ENCODE peak calls at places on chromosomes 2 and 18, in six cellular contexts. One of them, this sample, is unnamed.

GRCh38 chr2:18896106-18896505 is 306.7 kb upstream of the NT5C1B start:
- DNase-seq in H9: no peak
- DNase-seq in neuronal stem cell: no peak
- DNase-seq in IMR-90: peak; percentile 50
- DNase-seq in mesenchymal stem cell: no peak
- DNase-seq in H1: no peak
- DNase-seq in this sample: peak; percentile 25

GRCh38 chr2:224101820-224102630 is 62.9 kb upstream of the SERPINE2 start:
- DNase-seq in H9: no peak
- DNase-seq in neuronal stem cell: no peak
- DNase-seq in IMR-90: peak; percentile 98
- DNase-seq in mesenchymal stem cell: peak; percentile 94
- DNase-seq in H1: no peak
- DNase-seq in this sample: peak; percentile 97

GRCh38 chr2:212959469-212960117 is 191.8 kb downstream of the IKZF2 start:
- DNase-seq in H9: no peak
- DNase-seq in neuronal stem cell: no peak
- DNase-seq in IMR-90: no peak
- DNase-seq in mesenchymal stem cell: no peak
- DNase-seq in H1: no peak
- DNase-seq in this sample: peak; percentile 95

GRCh38 chr2:151363709-151364108 is 6.3 kb downstream of the TNFAIP6 start:
- DNase-seq in H9: no peak
- DNase-seq in neuronal stem cell: no peak
- DNase-seq in IMR-90: no peak
- DNase-seq in mesenchymal stem cell: no peak
- DNase-seq in H1: no peak
- DNase-seq in this sample: peak; percentile 38

GRCh38 chr18:63365909-63366269 is 1.1 kb downstream of the KDSR start:
- DNase-seq in H9: no peak
- DNase-seq in neuronal stem cell: peak; percentile 1
- DNase-seq in IMR-90: peak; percentile 6
- DNase-seq in mesenchymal stem cell: no peak
- DNase-seq in H1: no peak
- DNase-seq in this sample: no peak

GRCh38 chr2:207892676-207893402 is 123.1 kb upstream of the FZD5 start:
- DNase-seq in H9: no peak
- DNase-seq in neuronal stem cell: no peak
- DNase-seq in IMR-90: no peak
- DNase-seq in mesenchymal stem cell: no peak
- DNase-seq in H1: no peak
- DNase-seq in this sample: no peak

GRCh38 chr18:54843302-54843701 is 15.0 kb downstream of the RAB27B start:
- DNase-seq in H9: no peak
- DNase-seq in neuronal stem cell: no peak
- DNase-seq in IMR-90: peak; percentile 31
- DNase-seq in mesenchymal stem cell: peak; percentile 89
- DNase-seq in H1: no peak
- DNase-seq in this sample: no peak

GRCh38 chr18:28407681-28408080 is 230.8 kb upstream of the CDH2 start:
- DNase-seq in H9: no peak
- DNase-seq in neuronal stem cell: no peak
- DNase-seq in IMR-90: no peak
- DNase-seq in mesenchymal stem cell: no peak
- DNase-seq in H1: no peak
- DNase-seq in this sample: no peak

GRCh38 chr2:230714122-230714453 is 1.4 kb downstream of the CAB39 start:
- DNase-seq in H9: no peak
- DNase-seq in neuronal stem cell: peak; percentile 9
- DNase-seq in IMR-90: peak; percentile 84
- DNase-seq in mesenchymal stem cell: peak; percentile 89
- DNase-seq in H1: no peak
- DNase-seq in this sample: peak; percentile 76

GRCh38 chr2:241573741-241574140 is 15.2 kb downstream of the BOK start:
- DNase-seq in H9: peak; percentile 20
- DNase-seq in neuronal stem cell: no peak
- DNase-seq in IMR-90: no peak
- DNase-seq in mesenchymal stem cell: no peak
- DNase-seq in H1: no peak
- DNase-seq in this sample: no peak

GRCh38 chr18:43634994-43635393 is 357.7 kb upstream of the SYT4 start:
- DNase-seq in H9: no peak
- DNase-seq in neuronal stem cell: no peak
- DNase-seq in IMR-90: no peak
- DNase-seq in mesenchymal stem cell: no peak
- DNase-seq in H1: no peak
- DNase-seq in this sample: no peak

GRCh38 chr2:218332288-218332687 is 24.4 kb upstream of the CATIP start:
- DNase-seq in H9: no peak
- DNase-seq in neuronal stem cell: no peak
- DNase-seq in IMR-90: no peak
- DNase-seq in mesenchymal stem cell: no peak
- DNase-seq in H1: no peak
- DNase-seq in this sample: no peak

GRCh38 chr2:57076856-57077255 is 893.1 kb downstream of the CCDC85A start:
- DNase-seq in H9: no peak
- DNase-seq in neuronal stem cell: no peak
- DNase-seq in IMR-90: no peak
- DNase-seq in mesenchymal stem cell: no peak
- DNase-seq in H1: no peak
- DNase-seq in this sample: no peak

GRCh38 chr2:206230060-206230890 is 44.2 kb upstream of the ZDBF2 start:
- DNase-seq in H9: peak; percentile 47
- DNase-seq in neuronal stem cell: peak; percentile 48
- DNase-seq in IMR-90: no peak
- DNase-seq in mesenchymal stem cell: no peak
- DNase-seq in H1: peak; percentile 56
- DNase-seq in this sample: no peak

GRCh38 chr2:220555961-220556360 is 928.5 kb downstream of the SLC4A3 start:
- DNase-seq in H9: no peak
- DNase-seq in neuronal stem cell: no peak
- DNase-seq in IMR-90: peak; percentile 36
- DNase-seq in mesenchymal stem cell: peak; percentile 47
- DNase-seq in H1: no peak
- DNase-seq in this sample: no peak

GRCh38 chr2:185835974-185836373 is 97.4 kb downstream of the FSIP2 start:
- DNase-seq in H9: no peak
- DNase-seq in neuronal stem cell: no peak
- DNase-seq in IMR-90: no peak
- DNase-seq in mesenchymal stem cell: no peak
- DNase-seq in H1: no peak
- DNase-seq in this sample: no peak

GRCh38 chr2:196422361-196422760 is 217.2 kb upstream of the CCDC150 start:
- DNase-seq in H9: no peak
- DNase-seq in neuronal stem cell: no peak
- DNase-seq in IMR-90: no peak
- DNase-seq in mesenchymal stem cell: no peak
- DNase-seq in H1: no peak
- DNase-seq in this sample: no peak

GRCh38 chr2:39549718-39550464 is 112.8 kb upstream of the MAP4K3 start:
- DNase-seq in H9: no peak
- DNase-seq in neuronal stem cell: no peak
- DNase-seq in IMR-90: no peak
- DNase-seq in mesenchymal stem cell: no peak
- DNase-seq in H1: no peak
- DNase-seq in this sample: no peak

GRCh38 chr2:113128386-113128664 is 927 bp downstream of the IL1RN start:
- DNase-seq in H9: no peak
- DNase-seq in neuronal stem cell: no peak
- DNase-seq in IMR-90: no peak
- DNase-seq in mesenchymal stem cell: no peak
- DNase-seq in H1: no peak
- DNase-seq in this sample: no peak

GRCh38 chr2:198757069-198757468 is 700.7 kb downstream of the SATB2 start:
- DNase-seq in H9: no peak
- DNase-seq in neuronal stem cell: no peak
- DNase-seq in IMR-90: no peak
- DNase-seq in mesenchymal stem cell: no peak
- DNase-seq in H1: no peak
- DNase-seq in this sample: no peak

GRCh38 chr2:95276244-95276887 is 2.1 kb downstream of the PROM2 start:
- DNase-seq in H9: no peak
- DNase-seq in neuronal stem cell: no peak
- DNase-seq in IMR-90: no peak
- DNase-seq in mesenchymal stem cell: no peak
- DNase-seq in H1: no peak
- DNase-seq in this sample: no peak

GRCh38 chr18:10182009-10182624 is 268.3 kb downstream of the VAPA start:
- DNase-seq in H9: no peak
- DNase-seq in neuronal stem cell: no peak
- DNase-seq in IMR-90: no peak
- DNase-seq in mesenchymal stem cell: no peak
- DNase-seq in H1: no peak
- DNase-seq in this sample: no peak

GRCh38 chr2:172211507-172211906 is 108.8 kb upstream of the DLX2 start:
- DNase-seq in H9: no peak
- DNase-seq in neuronal stem cell: no peak
- DNase-seq in IMR-90: peak; percentile 61
- DNase-seq in mesenchymal stem cell: no peak
- DNase-seq in H1: no peak
- DNase-seq in this sample: no peak

GRCh38 chr2:10331702-10332401 is 29.1 kb downstream of the HPCAL1 start:
- DNase-seq in H9: no peak
- DNase-seq in neuronal stem cell: no peak
- DNase-seq in IMR-90: no peak
- DNase-seq in mesenchymal stem cell: no peak
- DNase-seq in H1: no peak
- DNase-seq in this sample: no peak

GRCh38 chr2:239953418-239954061 is 71.6 kb downstream of the NDUFA10 start:
- DNase-seq in H9: no peak
- DNase-seq in neuronal stem cell: no peak
- DNase-seq in IMR-90: peak; percentile 15
- DNase-seq in mesenchymal stem cell: no peak
- DNase-seq in H1: no peak
- DNase-seq in this sample: no peak

DNA sequence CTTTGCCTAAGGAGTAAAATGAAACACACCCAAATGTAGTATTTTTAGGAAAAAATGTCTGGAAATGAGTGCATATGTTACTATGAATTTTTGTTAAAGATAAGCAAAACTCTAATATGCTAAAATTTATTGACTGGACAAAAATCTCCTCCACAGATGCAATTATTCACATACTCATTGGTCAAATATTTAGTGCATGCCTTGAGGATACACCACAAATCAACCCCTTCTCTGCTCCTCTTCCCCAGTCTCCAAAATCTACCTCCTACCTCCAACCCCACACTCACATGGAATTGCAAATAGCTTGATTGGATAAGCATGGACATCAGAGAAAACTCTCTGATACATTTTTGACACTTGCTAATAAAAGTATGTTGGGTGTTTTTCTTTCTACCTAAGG is 95.6 kb upstream of the CDC42EP3 start:
- DNase-seq in H9: no peak
- DNase-seq in neuronal stem cell: no peak
- DNase-seq in IMR-90: no peak
- DNase-seq in mesenchymal stem cell: no peak
- DNase-seq in H1: no peak
- DNase-seq in this sample: no peak
- H3K4me2 ChIP-seq in H9: no peak overlapping the region
- H3K4me2 ChIP-seq in neuronal stem cell: no peak overlapping the region
- H3K4me2 ChIP-seq in IMR-90: no peak overlapping the region
- H3K4me2 ChIP-seq in mesenchymal stem cell: no peak overlapping the region
- H3K4me2 ChIP-seq in H1: no peak overlapping the region
- H3K4me2 ChIP-seq in this sample: no peak overlapping the region

GRCh38 chr2:25926913-25927312 is 48.6 kb upstream of the ASXL2 start:
- DNase-seq in H9: no peak
- DNase-seq in neuronal stem cell: no peak
- DNase-seq in IMR-90: no peak
- DNase-seq in mesenchymal stem cell: no peak
- DNase-seq in H1: no peak
- DNase-seq in this sample: no peak

GRCh38 chr2:25927357-25927756 is 49.1 kb upstream of the ASXL2 start:
- DNase-seq in H9: no peak
- DNase-seq in neuronal stem cell: no peak
- DNase-seq in IMR-90: no peak
- DNase-seq in mesenchymal stem cell: no peak
- DNase-seq in H1: no peak
- DNase-seq in this sample: no peak

GRCh38 chr2:25929789-25930473 is 51.6 kb upstream of the ASXL2 start:
- DNase-seq in H9: no peak
- DNase-seq in neuronal stem cell: no peak
- DNase-seq in IMR-90: no peak
- DNase-seq in mesenchymal stem cell: no peak
- DNase-seq in H1: no peak
- DNase-seq in this sample: no peak

GRCh38 chr2:25933622-25934021 is 48.7 kb downstream of the KIF3C start:
- DNase-seq in H9: no peak
- DNase-seq in neuronal stem cell: no peak
- DNase-seq in IMR-90: no peak
- DNase-seq in mesenchymal stem cell: no peak
- DNase-seq in H1: no peak
- DNase-seq in this sample: no peak

GRCh38 chr2:25928668-25929067 is 50.4 kb upstream of the ASXL2 start:
- DNase-seq in H9: no peak
- DNase-seq in neuronal stem cell: no peak
- DNase-seq in IMR-90: no peak
- DNase-seq in mesenchymal stem cell: no peak
- DNase-seq in H1: no peak
- DNase-seq in this sample: no peak
- H4K91ac ChIP-seq in H9: no peak overlapping the region
- H4K91ac ChIP-seq in neuronal stem cell: no peak overlapping the region
- H4K91ac ChIP-seq in IMR-90: no peak overlapping the region
- H4K91ac ChIP-seq in mesenchymal stem cell: no peak overlapping the region
- H4K91ac ChIP-seq in H1: no peak overlapping the region
- H4K91ac ChIP-seq in this sample: no peak overlapping the region

GRCh38 chr2:65299246-65299645 is 71.6 kb downstream of the ACTR2 start:
- DNase-seq in H9: no peak
- DNase-seq in neuronal stem cell: no peak
- DNase-seq in IMR-90: peak; percentile 74
- DNase-seq in mesenchymal stem cell: peak; percentile 57
- DNase-seq in H1: no peak
- DNase-seq in this sample: no peak

GRCh38 chr2:65300772-65301711 is 73.4 kb downstream of the ACTR2 start:
- DNase-seq in H9: no peak
- DNase-seq in neuronal stem cell: no peak
- DNase-seq in IMR-90: peak; percentile 89
- DNase-seq in mesenchymal stem cell: peak; percentile 86
- DNase-seq in H1: no peak
- DNase-seq in this sample: no peak

GRCh38 chr2:65298089-65298488 is 70.5 kb downstream of the ACTR2 start:
- DNase-seq in H9: no peak
- DNase-seq in neuronal stem cell: no peak
- DNase-seq in IMR-90: no peak
- DNase-seq in mesenchymal stem cell: no peak
- DNase-seq in H1: no peak
- DNase-seq in this sample: no peak

GRCh38 chr2:65297544-65297943 is 69.9 kb downstream of the ACTR2 start:
- DNase-seq in H9: no peak
- DNase-seq in neuronal stem cell: no peak
- DNase-seq in IMR-90: no peak
- DNase-seq in mesenchymal stem cell: no peak
- DNase-seq in H1: no peak
- DNase-seq in this sample: no peak

GRCh38 chr2:65300134-65300771 is 72.6 kb downstream of the ACTR2 start:
- DNase-seq in H9: no peak
- DNase-seq in neuronal stem cell: no peak
- DNase-seq in IMR-90: peak; percentile 76
- DNase-seq in mesenchymal stem cell: peak; percentile 42
- DNase-seq in H1: no peak
- DNase-seq in this sample: peak; percentile 49
- H3K9ac ChIP-seq in H9: no peak overlapping the region
- H3K9ac ChIP-seq in neuronal stem cell: no peak overlapping the region
- H3K9ac ChIP-seq in IMR-90: no peak overlapping the region
- H3K9ac ChIP-seq in mesenchymal stem cell: peak overlapping the region; percentile 83
- H3K9ac ChIP-seq in H1: no peak overlapping the region
- H3K9ac ChIP-seq in this sample: no peak overlapping the region

GRCh38 chr2:190596998-190597397 is 51.9 kb upstream of the NAB1 start:
- DNase-seq in H9: no peak
- DNase-seq in neuronal stem cell: no peak
- DNase-seq in IMR-90: no peak
- DNase-seq in mesenchymal stem cell: no peak
- DNase-seq in H1: no peak
- DNase-seq in this sample: no peak
- H3K4me2 ChIP-seq in H9: no peak overlapping the region
- H3K4me2 ChIP-seq in neuronal stem cell: no peak overlapping the region
- H3K4me2 ChIP-seq in IMR-90: no peak overlapping the region
- H3K4me2 ChIP-seq in mesenchymal stem cell: no peak overlapping the region
- H3K4me2 ChIP-seq in H1: no peak overlapping the region
- H3K4me2 ChIP-seq in this sample: no peak overlapping the region

This sample was measured in trophoblast cell.